ENCODE peak calls at places on chromosome 1, in eight cellular contexts. One of them, this sample, is unnamed.

GRCh38 chr1:167175901-167176300 is 44.8 kb upstream of the POU2F1 start:
- DNase-seq in neural progenitor cell: no peak
- DNase-seq in PC-3: peak; percentile 49
- DNase-seq in fibroblast of lung: no peak
- DNase-seq in thoracic aorta: no peak
- DNase-seq in mucosa of descending colon: no peak
- DNase-seq in retinal pigment epithelial cell: no peak
- DNase-seq in ovary: no peak
- DNase-seq in this sample: no peak

GRCh38 chr1:155706101-155706619 is 17.3 kb downstream of the DAP3 start:
- DNase-seq in ovary: no peak
- DNase-seq in PC-3: peak; percentile 73
- DNase-seq in mucosa of descending colon: no peak
- DNase-seq in neural progenitor cell: no peak
- DNase-seq in thoracic aorta: no peak
- DNase-seq in fibroblast of lung: peak; percentile 40
- DNase-seq in retinal pigment epithelial cell: no peak
- DNase-seq in this sample: peak; percentile 36

GRCh38 chr1:16718908-16719533 is 21.3 kb upstream of the RNU1-4 start:
- DNase-seq in neural progenitor cell: peak; percentile 1
- DNase-seq in retinal pigment epithelial cell: no peak
- DNase-seq in thoracic aorta: no peak
- DNase-seq in ovary: no peak
- DNase-seq in PC-3: peak; percentile 1
- DNase-seq in mucosa of descending colon: peak; percentile 41
- DNase-seq in fibroblast of lung: no peak
- DNase-seq in this sample: no peak

GRCh38 chr1:35044406-35044805 is 12.7 kb upstream of the ZMYM6 start:
- DNase-seq in retinal pigment epithelial cell: no peak
- DNase-seq in thoracic aorta: no peak
- DNase-seq in neural progenitor cell: no peak
- DNase-seq in PC-3: no peak
- DNase-seq in ovary: no peak
- DNase-seq in mucosa of descending colon: no peak
- DNase-seq in fibroblast of lung: no peak
- DNase-seq in this sample: no peak

GRCh38 chr1:29504709-29505410 is 268.5 kb downstream of the PTPRU start:
- DNase-seq in neural progenitor cell: no peak
- DNase-seq in mucosa of descending colon: no peak
- DNase-seq in PC-3: no peak
- DNase-seq in retinal pigment epithelial cell: no peak
- DNase-seq in fibroblast of lung: no peak
- DNase-seq in ovary: no peak
- DNase-seq in thoracic aorta: no peak
- DNase-seq in this sample: no peak

GRCh38 chr1:32142446-32143301 is 34.8 kb downstream of the KPNA6 start:
- DNase-seq in fibroblast of lung: peak; percentile 84
- DNase-seq in retinal pigment epithelial cell: no peak
- DNase-seq in neural progenitor cell: no peak
- DNase-seq in PC-3: peak; percentile 82
- DNase-seq in thoracic aorta: no peak
- DNase-seq in mucosa of descending colon: no peak
- DNase-seq in ovary: no peak
- DNase-seq in this sample: peak; percentile 82

GRCh38 chr1:58391514-58391913 is 155.0 kb downstream of the OMA1 start:
- DNase-seq in neural progenitor cell: no peak
- DNase-seq in retinal pigment epithelial cell: no peak
- DNase-seq in PC-3: no peak
- DNase-seq in fibroblast of lung: no peak
- DNase-seq in mucosa of descending colon: no peak
- DNase-seq in thoracic aorta: no peak
- DNase-seq in ovary: no peak
- DNase-seq in this sample: no peak

GRCh38 chr1:36083219-36083618 is 675 bp upstream of the TEKT2 start:
- DNase-seq in fibroblast of lung: no peak
- DNase-seq in PC-3: no peak
- DNase-seq in thoracic aorta: no peak
- DNase-seq in mucosa of descending colon: no peak
- DNase-seq in ovary: no peak
- DNase-seq in neural progenitor cell: no peak
- DNase-seq in retinal pigment epithelial cell: no peak
- DNase-seq in this sample: no peak

GRCh38 chr1:37393173-37393572 is 81.2 kb upstream of the ZC3H12A start:
- DNase-seq in neural progenitor cell: no peak
- DNase-seq in ovary: no peak
- DNase-seq in thoracic aorta: no peak
- DNase-seq in retinal pigment epithelial cell: no peak
- DNase-seq in PC-3: no peak
- DNase-seq in mucosa of descending colon: no peak
- DNase-seq in fibroblast of lung: no peak
- DNase-seq in this sample: no peak

GRCh38 chr1:228346731-228347130 is 59.9 kb downstream of the TRIM11 start:
- DNase-seq in retinal pigment epithelial cell: no peak
- DNase-seq in thoracic aorta: no peak
- DNase-seq in ovary: peak; percentile 2
- DNase-seq in mucosa of descending colon: no peak
- DNase-seq in neural progenitor cell: no peak
- DNase-seq in fibroblast of lung: no peak
- DNase-seq in PC-3: no peak
- DNase-seq in this sample: no peak

GRCh38 chr1:115829023-115829674 is 11.8 kb downstream of the NHLH2 start:
- DNase-seq in mucosa of descending colon: no peak
- DNase-seq in ovary: peak; percentile 33
- DNase-seq in fibroblast of lung: peak; percentile 78
- DNase-seq in PC-3: peak; percentile 83
- DNase-seq in neural progenitor cell: no peak
- DNase-seq in retinal pigment epithelial cell: peak; percentile 66
- DNase-seq in thoracic aorta: no peak
- DNase-seq in this sample: peak; percentile 80

GRCh38 chr1:1080951-1081310 is 6.8 kb upstream of the RNF223 start:
- DNase-seq in ovary: peak; percentile 29
- DNase-seq in neural progenitor cell: no peak
- DNase-seq in mucosa of descending colon: peak; percentile 56
- DNase-seq in PC-3: no peak
- DNase-seq in retinal pigment epithelial cell: no peak
- DNase-seq in fibroblast of lung: no peak
- DNase-seq in thoracic aorta: no peak
- DNase-seq in this sample: no peak

GRCh38 chr1:1083181-1084027 is 9.3 kb upstream of the RNF223 start:
- DNase-seq in fibroblast of lung: no peak
- DNase-seq in ovary: no peak
- DNase-seq in PC-3: no peak
- DNase-seq in neural progenitor cell: no peak
- DNase-seq in thoracic aorta: no peak
- DNase-seq in retinal pigment epithelial cell: no peak
- DNase-seq in mucosa of descending colon: peak; percentile 44
- DNase-seq in this sample: no peak

GRCh38 chr1:1084028-1084371 is 9.9 kb upstream of the RNF223 start:
- DNase-seq in ovary: peak; percentile 22
- DNase-seq in retinal pigment epithelial cell: no peak
- DNase-seq in thoracic aorta: no peak
- DNase-seq in PC-3: no peak
- DNase-seq in neural progenitor cell: no peak
- DNase-seq in fibroblast of lung: no peak
- DNase-seq in mucosa of descending colon: no peak
- DNase-seq in this sample: no peak

GRCh38 chr1:1081311-1082238 is 7.5 kb upstream of the RNF223 start:
- DNase-seq in thoracic aorta: no peak
- DNase-seq in retinal pigment epithelial cell: no peak
- DNase-seq in PC-3: no peak
- DNase-seq in mucosa of descending colon: peak; percentile 50
- DNase-seq in fibroblast of lung: no peak
- DNase-seq in neural progenitor cell: no peak
- DNase-seq in ovary: peak; percentile 23
- DNase-seq in this sample: no peak

DNA sequence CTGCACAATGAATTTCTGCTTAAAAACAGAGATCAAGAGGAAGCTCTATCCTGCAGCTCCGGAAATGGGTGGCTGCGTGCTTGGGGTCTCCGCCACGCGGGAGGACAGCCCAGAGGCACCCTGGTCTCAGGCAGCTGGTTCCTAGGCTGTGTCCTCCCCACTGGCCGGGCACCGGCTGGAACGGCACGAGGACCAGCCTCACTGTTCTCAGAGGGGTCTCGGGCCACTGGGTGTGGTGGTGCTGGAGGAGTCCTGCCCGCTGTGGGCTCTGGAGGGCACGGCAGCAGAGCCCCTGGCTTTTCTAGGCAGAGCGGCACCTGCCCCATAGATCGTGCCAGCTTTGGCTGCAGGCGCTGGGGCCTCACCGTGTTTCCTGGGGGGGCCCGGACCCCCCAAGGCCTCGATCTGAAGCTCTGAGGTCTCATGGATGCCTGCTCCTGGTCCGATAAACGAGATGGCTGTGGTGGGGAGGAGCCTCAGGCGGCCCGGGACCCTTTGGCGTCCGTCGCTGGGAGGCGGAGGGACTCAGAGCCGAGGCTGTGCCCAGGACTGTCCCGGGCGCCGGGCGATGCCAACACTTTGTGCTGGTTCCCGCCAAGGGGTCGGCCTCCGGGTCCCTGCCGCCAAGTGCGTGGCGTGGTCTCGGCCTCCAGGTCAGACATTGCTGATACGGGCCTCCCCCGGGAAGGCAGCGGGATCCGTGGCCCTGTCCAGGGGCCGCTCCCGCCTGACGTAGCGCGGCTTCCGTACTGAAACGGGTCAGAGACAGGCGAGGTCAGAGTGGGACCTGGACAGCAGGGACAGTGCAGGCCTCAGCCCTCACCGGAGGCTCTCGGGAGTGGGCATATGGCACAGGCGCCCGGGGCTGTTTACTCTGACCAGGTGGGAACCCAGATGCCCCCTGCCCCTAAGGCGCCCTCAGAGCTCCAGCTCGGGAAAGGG is 8.4 kb upstream of the RNF223 start:
- DNase-seq in thoracic aorta: no peak
- DNase-seq in mucosa of descending colon: peak; percentile 52
- DNase-seq in ovary: peak; percentile 24
- DNase-seq in retinal pigment epithelial cell: no peak
- DNase-seq in fibroblast of lung: no peak
- DNase-seq in neural progenitor cell: no peak
- DNase-seq in PC-3: no peak
- DNase-seq in this sample: no peak
- H3K4me3 ChIP-seq in thoracic aorta: no peak overlapping the region
- H3K4me3 ChIP-seq in mucosa of descending colon: no peak overlapping the region
- H3K4me3 ChIP-seq in ovary: no peak overlapping the region
- H3K4me3 ChIP-seq in retinal pigment epithelial cell: no peak overlapping the region
- H3K4me3 ChIP-seq in fibroblast of lung: no peak overlapping the region
- H3K4me3 ChIP-seq in neural progenitor cell: no peak overlapping the region
- H3K4me3 ChIP-seq in PC-3: no peak overlapping the region
- H3K4me3 ChIP-seq in this sample: no peak overlapping the region

GRCh38 chr1:182599339-182599738 is 4.8 kb downstream of the RGS16 start:
- DNase-seq in fibroblast of lung: no peak
- DNase-seq in mucosa of descending colon: no peak
- DNase-seq in ovary: no peak
- DNase-seq in retinal pigment epithelial cell: no peak
- DNase-seq in PC-3: no peak
- DNase-seq in thoracic aorta: no peak
- DNase-seq in neural progenitor cell: peak; percentile 60
- DNase-seq in this sample: no peak
- TF ChIP-seq CTCF in fibroblast of lung: peak; percentile 14
- TF ChIP-seq CTCF in mucosa of descending colon: no peak
- TF ChIP-seq CTCF in ovary: no peak
- TF ChIP-seq CTCF in retinal pigment epithelial cell: peak; percentile 50
- TF ChIP-seq CTCF in PC-3: peak; percentile 46
- TF ChIP-seq CTCF in thoracic aorta: peak; percentile 11
- TF ChIP-seq CTCF in neural progenitor cell: peak; percentile 61
- TF ChIP-seq CTCF in this sample: peak; percentile 34

GRCh38 chr1:30984167-30984870 is 75.8 kb upstream of the SDC3 start:
- DNase-seq in PC-3: no peak
- DNase-seq in retinal pigment epithelial cell: no peak
- DNase-seq in neural progenitor cell: no peak
- DNase-seq in ovary: no peak
- DNase-seq in fibroblast of lung: peak; percentile 29
- DNase-seq in mucosa of descending colon: no peak
- DNase-seq in thoracic aorta: no peak
- DNase-seq in this sample: no peak
- H3K4me3 ChIP-seq in PC-3: no peak overlapping the region
- H3K4me3 ChIP-seq in retinal pigment epithelial cell: no peak overlapping the region
- H3K4me3 ChIP-seq in neural progenitor cell: no peak overlapping the region
- H3K4me3 ChIP-seq in ovary: no peak overlapping the region
- H3K4me3 ChIP-seq in fibroblast of lung: no peak overlapping the region
- H3K4me3 ChIP-seq in mucosa of descending colon: no peak overlapping the region
- H3K4me3 ChIP-seq in thoracic aorta: no peak overlapping the region
- H3K4me3 ChIP-seq in this sample: no peak overlapping the region

GRCh38 chr1:226565476-226565875 is 16.9 kb downstream of the STUM start:
- DNase-seq in retinal pigment epithelial cell: no peak
- DNase-seq in PC-3: no peak
- DNase-seq in mucosa of descending colon: no peak
- DNase-seq in ovary: no peak
- DNase-seq in fibroblast of lung: no peak
- DNase-seq in thoracic aorta: no peak
- DNase-seq in neural progenitor cell: no peak
- DNase-seq in this sample: no peak

GRCh38 chr1:226569879-226570547 is 21.4 kb downstream of the STUM start:
- DNase-seq in neural progenitor cell: peak; percentile 74
- DNase-seq in ovary: no peak
- DNase-seq in PC-3: peak; percentile 53
- DNase-seq in thoracic aorta: no peak
- DNase-seq in fibroblast of lung: no peak
- DNase-seq in retinal pigment epithelial cell: no peak
- DNase-seq in mucosa of descending colon: no peak
- DNase-seq in this sample: no peak

GRCh38 chr1:226566234-226566633 is 17.7 kb downstream of the STUM start:
- DNase-seq in thoracic aorta: no peak
- DNase-seq in retinal pigment epithelial cell: no peak
- DNase-seq in ovary: no peak
- DNase-seq in neural progenitor cell: no peak
- DNase-seq in PC-3: no peak
- DNase-seq in mucosa of descending colon: no peak
- DNase-seq in fibroblast of lung: no peak
- DNase-seq in this sample: no peak

GRCh38 chr1:226568975-226569741 is 20.6 kb downstream of the STUM start:
- DNase-seq in neural progenitor cell: no peak
- DNase-seq in ovary: no peak
- DNase-seq in mucosa of descending colon: no peak
- DNase-seq in thoracic aorta: no peak
- DNase-seq in retinal pigment epithelial cell: no peak
- DNase-seq in PC-3: no peak
- DNase-seq in fibroblast of lung: no peak
- DNase-seq in this sample: no peak

DNA sequence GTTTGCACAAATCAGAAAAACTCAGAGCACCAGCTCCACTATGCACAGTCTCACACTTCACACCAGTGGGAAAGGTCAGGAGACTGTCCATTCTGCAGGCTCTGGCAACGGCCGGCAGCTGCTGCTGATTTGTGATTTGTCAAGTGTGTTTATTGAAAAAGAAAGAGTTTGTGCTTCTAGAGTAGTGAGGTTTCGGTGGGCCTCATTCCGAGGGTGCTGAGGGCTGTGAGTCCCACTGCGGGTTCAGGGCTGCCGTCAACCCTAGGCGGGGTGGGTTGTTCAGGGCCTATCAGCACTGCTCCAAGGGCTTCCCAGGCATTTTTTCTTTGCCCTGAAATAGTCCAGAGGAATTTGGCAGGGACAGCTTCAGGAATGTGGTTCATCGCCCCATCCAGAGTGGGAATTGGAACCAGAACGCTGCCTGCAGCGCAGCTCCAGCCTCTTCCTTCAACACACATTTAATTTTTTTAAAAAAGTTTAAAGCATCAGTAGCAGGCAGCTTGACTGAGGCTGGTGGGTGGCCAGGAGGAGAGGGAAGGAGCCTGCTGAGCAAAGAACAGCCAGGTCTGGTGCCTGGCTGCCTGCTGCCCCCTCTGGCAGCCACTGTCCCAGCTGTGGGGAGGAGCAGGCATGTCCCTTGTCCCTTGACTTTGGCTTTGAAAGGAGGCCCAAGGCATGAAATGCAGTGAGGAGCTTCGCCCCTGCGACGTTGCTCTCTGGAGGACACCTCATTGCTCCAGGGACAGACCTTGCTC is 19.7 kb downstream of the STUM start:
- DNase-seq in neural progenitor cell: peak; percentile 22
- DNase-seq in PC-3: peak; percentile 46
- DNase-seq in fibroblast of lung: no peak
- DNase-seq in ovary: peak; percentile 29
- DNase-seq in retinal pigment epithelial cell: no peak
- DNase-seq in mucosa of descending colon: no peak
- DNase-seq in thoracic aorta: no peak
- DNase-seq in this sample: peak; percentile 74
- TF ChIP-seq CTCF in neural progenitor cell: peak; percentile 46
- TF ChIP-seq CTCF in PC-3: peak; percentile 68
- TF ChIP-seq CTCF in fibroblast of lung: peak; percentile 6
- TF ChIP-seq CTCF in ovary: no peak
- TF ChIP-seq CTCF in retinal pigment epithelial cell: peak; percentile 44
- TF ChIP-seq CTCF in mucosa of descending colon: no peak
- TF ChIP-seq CTCF in thoracic aorta: no peak
- TF ChIP-seq CTCF in this sample: peak; percentile 22